ENCODE peak calls at places on chromosomes 3 and 15, in four cellular contexts. L is endothelial cell of umbilical vein, W is testis, I is NCI-H2029. G is an unnamed sample.
A peak's percentile ranks its signal among the peaks of the same experiment; 100 is the strongest.

GRCh38 chr3:15470261-15470660 is 42.9 kb downstream of the EAF1 start:
- DNase-seq in I (no peak), L (no peak), W (no peak), G (no peak)

GRCh38 chr15:44715142-44715796 is 4.0 kb downstream of the B2M start:
- DNase-seq in L (no peak), I (no peak), W (no peak), G (no peak)

GRCh38 chr3:169149349-169149890 is 514.1 kb downstream of the MECOM start:
- DNase-seq in W (peak; percentile 89), I (peak; percentile 88), L (peak; percentile 93), G (peak; percentile 93)

GRCh38 chr3:112074006-112074405 is 12.2 kb upstream of the C3orf52 start:
- DNase-seq in W (no peak), I (no peak), L (no peak), G (no peak)

GRCh38 chr3:155232605-155233004 is 60.9 kb downstream of the STRIT1 start:
- DNase-seq in I (peak; percentile 28), L (no peak), W (peak; percentile 54), G (peak; percentile 12)

GRCh38 chr3:184144505-184144904 is 9.3 kb downstream of the EIF2B5 start:
- DNase-seq in W (no peak), I (peak; percentile 19), L (no peak), G (no peak)

GRCh38 chr3:112508261-112508660 is 9.0 kb upstream of the BTLA start:
- DNase-seq in W (no peak), L (peak; percentile 89), I (no peak), G (peak; percentile 31)

GRCh38 chr15:62071711-62072308 is 5.0 kb downstream of the C2CD4A start:
- DNase-seq in L (peak; percentile 63), W (no peak), I (no peak), G (peak; percentile 63)

GRCh38 chr3:127630811-127631714 is 2.1 kb downstream of the PODXL2 start:
- DNase-seq in I (peak; percentile 93), W (no peak), L (no peak), G (no peak)

GRCh38 chr3:11757441-11757875 is 89.2 kb downstream of the TAMM41 start:
- DNase-seq in I (no peak), W (no peak), L (no peak), G (peak; percentile 42)

GRCh38 chr3:155435821-155436220 is 142.3 kb upstream of the STRIT1 start:
- DNase-seq in I (no peak), L (no peak), W (no peak), G (no peak)

GRCh38 chr15:88664151-88664778 is 25.4 kb downstream of the ISG20 start:
- DNase-seq in I (no peak), L (peak; percentile 34), W (peak; percentile 13), G (peak; percentile 40)

GRCh38 chr3:96961576-96961975 is 147.2 kb downstream of the EPHA6 start:
- DNase-seq in I (no peak), L (no peak), W (no peak), G (no peak)

GRCh38 chr15:64452988-64453688 is 7.2 kb upstream of the ZNF609 start:
- DNase-seq in I (peak; percentile 28), L (peak; percentile 35), W (peak; percentile 38), G (peak; percentile 38)

GRCh38 chr3:18098960-18099587 is 326.1 kb downstream of the SATB1 start:
- DNase-seq in I (no peak), W (no peak), L (no peak), G (no peak)

G was measured in lung microvascular endothelial cell.